ENCODE peak calls at places on chromosomes 3 and 15, in seven cellular contexts. One of them, this sample, is unnamed.

GRCh38 chr3:20576228-20576627 is 390.2 kb upstream of the SGO1 start:
- DNase-seq in body of pancreas: no peak
- DNase-seq in IMR-90: peak
- DNase-seq in WERI-Rb-1: no peak
- DNase-seq in GM12864: no peak
- DNase-seq in fibroblast of mammary gland: peak
- DNase-seq in thyroid gland: no peak
- DNase-seq in this sample: no peak

GRCh38 chr3:86923071-86923476 is 67.9 kb downstream of the VGLL3 start:
- DNase-seq in body of pancreas: no peak
- DNase-seq in IMR-90: peak
- DNase-seq in WERI-Rb-1: no peak
- DNase-seq in GM12864: no peak
- DNase-seq in fibroblast of mammary gland: peak
- DNase-seq in thyroid gland: no peak
- DNase-seq in this sample: no peak

GRCh38 chr3:171181907-171182690 is 155.6 kb upstream of the SLC2A2 start:
- DNase-seq in body of pancreas: no peak
- DNase-seq in IMR-90: peak
- DNase-seq in WERI-Rb-1: no peak
- DNase-seq in GM12864: no peak
- DNase-seq in fibroblast of mammary gland: peak
- DNase-seq in thyroid gland: no peak
- DNase-seq in this sample: no peak

GRCh38 chr3:11288786-11289637 is 16.8 kb downstream of the ATG7 start:
- DNase-seq in body of pancreas: no peak
- DNase-seq in IMR-90: peak
- DNase-seq in WERI-Rb-1: no peak
- DNase-seq in GM12864: peak
- DNase-seq in fibroblast of mammary gland: peak
- DNase-seq in thyroid gland: no peak
- DNase-seq in this sample: peak

GRCh38 chr3:51379301-51379700 is 5.8 kb upstream of the MANF start:
- DNase-seq in body of pancreas: no peak
- DNase-seq in IMR-90: no peak
- DNase-seq in WERI-Rb-1: no peak
- DNase-seq in GM12864: no peak
- DNase-seq in fibroblast of mammary gland: no peak
- DNase-seq in thyroid gland: no peak
- DNase-seq in this sample: no peak

GRCh38 chr3:111303760-111304159 is 232.1 kb downstream of the NECTIN3 start:
- DNase-seq in body of pancreas: no peak
- DNase-seq in IMR-90: peak
- DNase-seq in WERI-Rb-1: no peak
- DNase-seq in GM12864: no peak
- DNase-seq in fibroblast of mammary gland: peak
- DNase-seq in thyroid gland: no peak
- DNase-seq in this sample: no peak

GRCh38 chr3:33834117-33834495 is 35.7 kb downstream of the PDCD6IP start:
- DNase-seq in body of pancreas: no peak
- DNase-seq in IMR-90: no peak
- DNase-seq in WERI-Rb-1: no peak
- DNase-seq in GM12864: no peak
- DNase-seq in fibroblast of mammary gland: no peak
- DNase-seq in thyroid gland: no peak
- DNase-seq in this sample: no peak

GRCh38 chr3:46942079-46942478 is 34.5 kb downstream of the CCDC12 start:
- DNase-seq in body of pancreas: peak
- DNase-seq in IMR-90: no peak
- DNase-seq in WERI-Rb-1: no peak
- DNase-seq in GM12864: no peak
- DNase-seq in fibroblast of mammary gland: no peak
- DNase-seq in thyroid gland: no peak
- DNase-seq in this sample: no peak

GRCh38 chr15:65916664-65917406 is 47.5 kb downstream of the RAB11A start:
- DNase-seq in body of pancreas: peak
- DNase-seq in IMR-90: peak
- DNase-seq in WERI-Rb-1: peak
- DNase-seq in GM12864: peak
- DNase-seq in fibroblast of mammary gland: peak
- DNase-seq in thyroid gland: peak
- DNase-seq in this sample: no peak

GRCh38 chr3:126156468-126156867 is 23.9 kb downstream of the ALDH1L1 start:
- DNase-seq in body of pancreas: no peak
- DNase-seq in IMR-90: no peak
- DNase-seq in WERI-Rb-1: no peak
- DNase-seq in GM12864: peak
- DNase-seq in fibroblast of mammary gland: peak
- DNase-seq in thyroid gland: no peak
- DNase-seq in this sample: no peak

GRCh38 chr3:143261848-143262247 is 142.3 kb downstream of the CHST2 start:
- DNase-seq in body of pancreas: no peak
- DNase-seq in IMR-90: no peak
- DNase-seq in WERI-Rb-1: no peak
- DNase-seq in GM12864: no peak
- DNase-seq in fibroblast of mammary gland: no peak
- DNase-seq in thyroid gland: no peak
- DNase-seq in this sample: no peak

GRCh38 chr3:193791041-193792032 is 198.3 kb downstream of the OPA1 start:
- DNase-seq in body of pancreas: peak
- DNase-seq in IMR-90: no peak
- DNase-seq in WERI-Rb-1: no peak
- DNase-seq in GM12864: no peak
- DNase-seq in fibroblast of mammary gland: no peak
- DNase-seq in thyroid gland: peak
- DNase-seq in this sample: peak

GRCh38 chr3:188301147-188301546 is 147.2 kb downstream of the LPP start:
- DNase-seq in body of pancreas: no peak
- DNase-seq in IMR-90: no peak
- DNase-seq in WERI-Rb-1: no peak
- DNase-seq in GM12864: no peak
- DNase-seq in fibroblast of mammary gland: no peak
- DNase-seq in thyroid gland: no peak
- DNase-seq in this sample: no peak

GRCh38 chr3:160330690-160331089 is 68.3 kb downstream of the IFT80 start:
- DNase-seq in body of pancreas: no peak
- DNase-seq in IMR-90: no peak
- DNase-seq in WERI-Rb-1: no peak
- DNase-seq in GM12864: no peak
- DNase-seq in fibroblast of mammary gland: no peak
- DNase-seq in thyroid gland: no peak
- DNase-seq in this sample: no peak

GRCh38 chr3:9678493-9678892 is 25.1 kb upstream of the CPNE9 start:
- DNase-seq in body of pancreas: no peak
- DNase-seq in IMR-90: no peak
- DNase-seq in WERI-Rb-1: no peak
- DNase-seq in GM12864: no peak
- DNase-seq in fibroblast of mammary gland: no peak
- DNase-seq in thyroid gland: no peak
- DNase-seq in this sample: no peak

GRCh38 chr15:51727141-51727897 is 10.1 kb downstream of the LYSMD2 start:
- DNase-seq in body of pancreas: no peak
- DNase-seq in IMR-90: peak
- DNase-seq in WERI-Rb-1: no peak
- DNase-seq in GM12864: no peak
- DNase-seq in fibroblast of mammary gland: peak
- DNase-seq in thyroid gland: no peak
- DNase-seq in this sample: no peak

GRCh38 chr15:25674948-25675347 is 188.2 kb downstream of the ATP10A start:
- DNase-seq in body of pancreas: no peak
- DNase-seq in IMR-90: no peak
- DNase-seq in WERI-Rb-1: no peak
- DNase-seq in GM12864: no peak
- DNase-seq in fibroblast of mammary gland: no peak
- DNase-seq in thyroid gland: no peak
- DNase-seq in this sample: no peak

GRCh38 chr3:126537730-126538281 is 13.9 kb downstream of the CHST13 start:
- DNase-seq in body of pancreas: no peak
- DNase-seq in IMR-90: no peak
- DNase-seq in WERI-Rb-1: peak
- DNase-seq in GM12864: no peak
- DNase-seq in fibroblast of mammary gland: no peak
- DNase-seq in thyroid gland: no peak
- DNase-seq in this sample: no peak

GRCh38 chr3:133413166-133414020 is 13.5 kb downstream of the BFSP2 start:
- DNase-seq in body of pancreas: peak
- DNase-seq in IMR-90: peak
- DNase-seq in WERI-Rb-1: no peak
- DNase-seq in GM12864: no peak
- DNase-seq in fibroblast of mammary gland: peak
- DNase-seq in thyroid gland: no peak
- DNase-seq in this sample: no peak
- H3K4me3 ChIP-seq in body of pancreas: no peak
- H3K4me3 ChIP-seq in IMR-90: peak
- H3K4me3 ChIP-seq in WERI-Rb-1: no peak
- H3K4me3 ChIP-seq in GM12864: no peak
- H3K4me3 ChIP-seq in fibroblast of mammary gland: no peak
- H3K4me3 ChIP-seq in thyroid gland: no peak
- H3K4me3 ChIP-seq in this sample: no peak

DNA sequence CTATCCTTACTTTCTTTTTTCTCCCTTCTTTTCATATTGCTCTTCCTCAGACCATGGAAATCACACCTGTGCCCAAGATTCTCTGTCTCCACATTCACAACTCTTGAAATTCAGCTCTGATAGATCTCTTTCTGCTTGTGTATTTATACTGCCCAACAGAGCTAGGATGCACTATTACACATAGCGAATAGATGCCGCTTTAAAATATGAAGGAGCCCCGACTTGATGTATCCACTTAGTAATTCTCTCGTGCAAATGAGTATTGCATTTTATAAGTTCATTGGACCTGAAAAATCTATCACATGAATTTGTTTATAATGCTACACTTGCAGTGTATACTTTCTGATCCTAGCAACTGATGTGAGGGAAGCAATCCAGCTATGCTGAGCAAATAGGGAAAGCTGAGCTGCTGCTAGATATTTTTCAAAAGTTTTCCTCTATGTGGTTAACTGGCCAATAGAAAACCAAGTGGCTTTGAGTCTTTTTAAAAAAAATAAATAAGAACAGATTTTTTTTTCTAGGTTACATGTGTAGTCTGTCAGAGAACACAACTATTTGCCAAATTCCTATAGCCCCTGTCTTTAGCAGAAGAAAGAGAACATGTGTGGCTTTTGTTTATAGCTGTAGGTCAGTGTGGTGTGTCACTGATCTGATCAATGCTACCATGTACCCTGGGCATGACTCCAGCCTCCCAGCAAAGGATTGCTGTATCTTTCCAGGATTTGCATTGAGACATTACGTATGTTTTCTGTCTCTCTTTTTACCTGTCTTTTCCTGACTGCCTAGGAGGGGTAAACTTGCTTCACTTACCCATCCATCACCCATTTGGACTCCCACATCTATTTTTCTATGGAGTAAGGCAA is 64.2 kb upstream of the LEKR1 start:
- DNase-seq in body of pancreas: no peak
- DNase-seq in IMR-90: peak
- DNase-seq in WERI-Rb-1: no peak
- DNase-seq in GM12864: no peak
- DNase-seq in fibroblast of mammary gland: peak
- DNase-seq in thyroid gland: no peak
- DNase-seq in this sample: no peak
- TF ChIP-seq CTCF in body of pancreas: no peak
- TF ChIP-seq CTCF in IMR-90: peak
- TF ChIP-seq CTCF in WERI-Rb-1: no peak
- TF ChIP-seq CTCF in GM12864: no peak
- TF ChIP-seq CTCF in fibroblast of mammary gland: no peak
- TF ChIP-seq CTCF in thyroid gland: no peak
- TF ChIP-seq CTCF in this sample: no peak

GRCh38 chr15:60758961-60759729 is 280.2 kb upstream of the ICE2 start:
- DNase-seq in body of pancreas: peak
- DNase-seq in IMR-90: peak
- DNase-seq in WERI-Rb-1: no peak
- DNase-seq in GM12864: no peak
- DNase-seq in fibroblast of mammary gland: peak
- DNase-seq in thyroid gland: no peak
- DNase-seq in this sample: no peak
- H3K4me3 ChIP-seq in body of pancreas: no peak
- H3K4me3 ChIP-seq in IMR-90: no peak
- H3K4me3 ChIP-seq in WERI-Rb-1: no peak
- H3K4me3 ChIP-seq in GM12864: no peak
- H3K4me3 ChIP-seq in fibroblast of mammary gland: no peak
- H3K4me3 ChIP-seq in thyroid gland: no peak
- H3K4me3 ChIP-seq in this sample: no peak

GRCh38 chr3:66196633-66197032 is 24.2 kb upstream of the SLC25A26 start:
- DNase-seq in body of pancreas: no peak
- DNase-seq in IMR-90: peak
- DNase-seq in WERI-Rb-1: no peak
- DNase-seq in GM12864: no peak
- DNase-seq in fibroblast of mammary gland: peak
- DNase-seq in thyroid gland: no peak
- DNase-seq in this sample: no peak
- TF ChIP-seq CTCF in body of pancreas: peak
- TF ChIP-seq CTCF in IMR-90: peak
- TF ChIP-seq CTCF in WERI-Rb-1: no peak
- TF ChIP-seq CTCF in GM12864: no peak
- TF ChIP-seq CTCF in fibroblast of mammary gland: peak
- TF ChIP-seq CTCF in thyroid gland: no peak
- TF ChIP-seq CTCF in this sample: no peak

DNA sequence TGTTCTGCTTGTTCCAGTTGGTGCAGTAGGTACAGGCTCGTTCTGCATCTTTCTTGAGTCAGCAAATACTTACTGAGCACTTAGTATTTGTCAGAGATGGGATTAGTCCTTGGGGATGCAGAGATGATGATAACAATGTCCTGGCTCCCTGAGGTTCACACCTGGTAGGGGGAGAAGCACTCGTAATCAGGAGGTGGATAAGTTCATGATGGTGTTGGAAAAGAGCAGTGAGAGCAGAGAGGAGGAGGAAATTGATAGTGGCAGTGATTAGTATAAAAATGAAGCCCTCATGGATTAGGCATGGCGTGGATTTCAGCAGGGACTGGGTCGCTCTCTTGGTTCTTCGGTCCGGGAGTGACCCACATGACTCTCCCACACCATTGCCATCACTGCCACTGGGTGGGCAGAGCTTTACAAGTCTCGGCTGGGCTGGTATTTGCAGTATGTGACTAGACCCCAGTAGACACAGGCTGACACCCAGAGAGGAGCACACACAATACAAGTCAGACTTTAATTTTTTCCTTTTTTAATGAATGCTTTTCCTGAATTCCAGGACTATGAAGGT is 1.4 kb downstream of the SV2B start:
- DNase-seq in body of pancreas: no peak
- DNase-seq in IMR-90: no peak
- DNase-seq in WERI-Rb-1: no peak
- DNase-seq in GM12864: no peak
- DNase-seq in fibroblast of mammary gland: no peak
- DNase-seq in thyroid gland: no peak
- DNase-seq in this sample: no peak
- H3K4me3 ChIP-seq in body of pancreas: no peak
- H3K4me3 ChIP-seq in IMR-90: no peak
- H3K4me3 ChIP-seq in WERI-Rb-1: peak
- H3K4me3 ChIP-seq in GM12864: no peak
- H3K4me3 ChIP-seq in fibroblast of mammary gland: no peak
- H3K4me3 ChIP-seq in thyroid gland: no peak
- H3K4me3 ChIP-seq in this sample: no peak

GRCh38 chr3:121648219-121648958 is 12.3 kb downstream of the HCLS1 start:
- DNase-seq in body of pancreas: no peak
- DNase-seq in IMR-90: no peak
- DNase-seq in WERI-Rb-1: no peak
- DNase-seq in GM12864: no peak
- DNase-seq in fibroblast of mammary gland: peak
- DNase-seq in thyroid gland: no peak
- DNase-seq in this sample: no peak
- TF ChIP-seq CTCF in body of pancreas: no peak
- TF ChIP-seq CTCF in IMR-90: no peak
- TF ChIP-seq CTCF in WERI-Rb-1: no peak
- TF ChIP-seq CTCF in GM12864: no peak
- TF ChIP-seq CTCF in fibroblast of mammary gland: no peak
- TF ChIP-seq CTCF in thyroid gland: no peak
- TF ChIP-seq CTCF in this sample: no peak

GRCh38 chr3:134328846-134329245 is 45.4 kb downstream of the AMOTL2 start:
- DNase-seq in body of pancreas: no peak
- DNase-seq in IMR-90: no peak
- DNase-seq in WERI-Rb-1: no peak
- DNase-seq in GM12864: no peak
- DNase-seq in fibroblast of mammary gland: no peak
- DNase-seq in thyroid gland: no peak
- DNase-seq in this sample: no peak
- H3K4me3 ChIP-seq in body of pancreas: no peak
- H3K4me3 ChIP-seq in IMR-90: no peak
- H3K4me3 ChIP-seq in WERI-Rb-1: no peak
- H3K4me3 ChIP-seq in GM12864: no peak
- H3K4me3 ChIP-seq in fibroblast of mammary gland: no peak
- H3K4me3 ChIP-seq in thyroid gland: no peak
- H3K4me3 ChIP-seq in this sample: no peak

This sample was measured in HL-60.